ENCODE peak calls at places on chromosomes 2 and 18, in eight cellular contexts. U, B, M, Z, G, I, K and Y are unnamed samples.

GRCh38 chr2:44126106-44126797 is 42.4 kb upstream of the PPM1B start:
- DNase-seq in B (no peak), I (no peak), M (peak), Z (no peak), G (no peak), K (peak), U (no peak), Y (peak)

GRCh38 chr2:152826880-152827279 is 108.5 kb downstream of the ARL6IP6 start:
- DNase-seq in U (peak), Z (no peak), M (peak), G (peak), B (no peak), I (peak), K (peak), Y (peak)

GRCh38 chr2:19711470-19712372 is 190.1 kb downstream of the TTC32 start:
- DNase-seq in K (peak), G (peak), B (peak), I (peak), U (no peak), Z (no peak), M (peak), Y (peak)

GRCh38 chr18:21740474-21740723 is 193 bp upstream of the MIB1 start:
- DNase-seq in I (peak), U (peak), Z (peak), G (peak), K (peak), M (peak), B (peak), Y (peak)

GRCh38 chr18:1840878-1841277 is 730.4 kb downstream of the METTL4 start:
- DNase-seq in B (no peak), K (no peak), G (no peak), M (no peak), Z (no peak), I (no peak), U (no peak), Y (no peak)

GRCh38 chr18:49618741-49619392 is 57.0 kb downstream of the LIPG start:
- DNase-seq in B (peak), M (no peak), U (no peak), I (no peak), K (no peak), G (no peak), Z (no peak), Y (no peak)

GRCh38 chr2:5946210-5947118 is 254.3 kb downstream of the SOX11 start:
- DNase-seq in G (no peak), U (no peak), I (no peak), B (no peak), Z (no peak), K (no peak), M (no peak), Y (no peak)

GRCh38 chr2:216477283-216478035 is 21.2 kb upstream of the RPL37A start:
- DNase-seq in G (peak), M (no peak), K (no peak), B (no peak), Z (no peak), U (no peak), I (no peak), Y (no peak)

GRCh38 chr2:217939629-217940245 is 63.1 kb downstream of the TNS1 start:
- DNase-seq in U (peak), K (no peak), Z (no peak), B (no peak), G (no peak), I (no peak), M (no peak), Y (no peak)

GRCh38 chr2:187994464-187995331 is 297.0 kb upstream of the GULP1 start:
- DNase-seq in K (no peak), I (peak), M (no peak), Z (no peak), G (peak), B (no peak), U (peak), Y (no peak)

GRCh38 chr2:175309799-175310198 is 128.3 kb upstream of the ATP5MC3 start:
- DNase-seq in Z (no peak), G (peak), M (peak), I (peak), B (peak), K (peak), U (no peak), Y (peak)

GRCh38 chr2:112788653-112789052 is 4.4 kb upstream of the IL1A start:
- DNase-seq in Z (no peak), B (no peak), I (no peak), M (no peak), U (no peak), G (no peak), K (no peak), Y (no peak)

GRCh38 chr2:27888790-27889189 is 1.4 kb downstream of the RBKS start:
- DNase-seq in B (no peak), Z (no peak), K (no peak), G (peak), I (peak), M (no peak), U (no peak), Y (peak)

GRCh38 chr18:48924621-48925601 is 25.9 kb downstream of the SMAD7 start:
- DNase-seq in K (no peak), M (no peak), I (no peak), G (peak), U (no peak), B (no peak), Z (no peak), Y (peak)

GRCh38 chr2:43839776-43840564 is 1.2 kb downstream of the ABCG8 start:
- DNase-seq in M (no peak), Z (no peak), K (no peak), I (no peak), G (no peak), U (no peak), B (no peak), Y (no peak)

GRCh38 chr2:85794491-85795121 is 40.8 kb downstream of the ATOH8 start:
- DNase-seq in G (no peak), U (no peak), I (no peak), B (peak), K (no peak), Z (no peak), M (no peak), Y (no peak)

GRCh38 chr2:192228685-192229084 is 34.0 kb upstream of the TMEFF2 start:
- DNase-seq in G (peak), Z (no peak), M (no peak), B (no peak), K (no peak), U (no peak), I (no peak), Y (no peak)

GRCh38 chr18:4260107-4260506 is 195.0 kb downstream of the DLGAP1 start:
- DNase-seq in Z (no peak), B (no peak), G (no peak), U (no peak), I (no peak), M (no peak), K (no peak), Y (no peak)

GRCh38 chr2:174052639-174052976 is 87.4 kb upstream of the SP3 start:
- DNase-seq in B (no peak), I (no peak), U (no peak), M (no peak), G (no peak), Z (no peak), K (no peak), Y (no peak)

GRCh38 chr2:105760191-105760590 is 15.5 kb downstream of the NCK2 start:
- DNase-seq in U (no peak), G (no peak), Z (no peak), K (no peak), I (no peak), M (no peak), B (no peak), Y (no peak)

GRCh38 chr2:317501-318424 is 29.9 kb upstream of the ALKAL2 start:
- DNase-seq in U (no peak), K (no peak), M (peak), I (peak), Z (no peak), G (peak), B (no peak), Y (peak)

GRCh38 chr2:73333564-73333963 is 40.2 kb upstream of the EGR4 start:
- DNase-seq in Z (no peak), K (no peak), I (no peak), U (no peak), G (no peak), B (no peak), M (no peak), Y (no peak)

GRCh38 chr18:52409732-52410131 is 69.7 kb downstream of the DCC start:
- DNase-seq in Z (no peak), K (peak), U (no peak), B (peak), I (no peak), M (peak), G (no peak), Y (no peak)

GRCh38 chr2:237315170-237315880 is 98.6 kb downstream of the COL6A3 start:
- DNase-seq in G (peak), Z (no peak), K (no peak), M (no peak), B (peak), I (peak), U (peak), Y (peak)

GRCh38 chr2:131046580-131047274 is 46.5 kb downstream of the FAM168B start:
- DNase-seq in Z (no peak), I (peak), B (no peak), M (no peak), K (no peak), U (no peak), G (no peak), Y (no peak)

GRCh38 chr2:240232961-240233890 is 92.8 kb upstream of the OTOS start:
- DNase-seq in M (peak), G (peak), Z (peak), K (peak), I (peak), B (peak), U (peak), Y (peak)

GRCh38 chr2:160306985-160307384 is 106.9 kb upstream of the ITGB6 start:
- DNase-seq in Z (no peak), M (no peak), K (no peak), I (peak), G (peak), B (no peak), U (no peak), Y (peak)

GRCh38 chr2:44801676-44802408 is 139.7 kb upstream of the SIX3 start:
- DNase-seq in Z (no peak), M (no peak), K (no peak), B (no peak), U (no peak), I (peak), G (peak), Y (no peak)

GRCh38 chr2:20264629-20265028 is 39.7 kb upstream of the SDC1 start:
- DNase-seq in G (no peak), K (no peak), B (no peak), U (no peak), M (no peak), Z (no peak), I (no peak), Y (no peak)

GRCh38 chr2:235263205-235264120 is 230.4 kb upstream of the AGAP1 start:
- DNase-seq in Z (no peak), B (peak), G (peak), U (peak), M (peak), I (peak), K (peak), Y (peak)

GRCh38 chr2:56474412-56475158 is 290.8 kb downstream of the CCDC85A start:
- DNase-seq in M (no peak), I (peak), G (peak), B (no peak), Z (no peak), K (peak), U (no peak), Y (peak)

GRCh38 chr2:11094021-11094810 is 61.1 kb upstream of the SLC66A3 start:
- DNase-seq in Z (no peak), B (no peak), I (no peak), M (no peak), U (no peak), K (no peak), G (no peak), Y (no peak)

GRCh38 chr2:187546762-187547333 is 7.4 kb downstream of the TFPI start:
- DNase-seq in M (peak), B (no peak), U (no peak), I (no peak), G (peak), K (no peak), Z (no peak), Y (no peak)

GRCh38 chr18:48928787-48929186 is 22.0 kb downstream of the SMAD7 start:
- DNase-seq in U (no peak), G (peak), M (no peak), I (no peak), B (peak), Z (peak), K (no peak), Y (peak)

GRCh38 chr2:157443795-157444642 is at the start of gene CYTIP:
- DNase-seq in M (no peak), U (peak), B (peak), G (no peak), I (no peak), K (no peak), Z (peak), Y (no peak)
- H3K4me3 ChIP-seq in M (no peak), U (peak), B (peak), G (no peak), I (no peak), K (no peak), Z (peak), Y (no peak)

GRCh38 chr2:200809506-200810251 is 2.0 kb upstream of the BZW1 start:
- DNase-seq in Z (no peak), G (peak), K (no peak), M (no peak), B (no peak), U (no peak), I (peak), Y (peak)
- H3K4me3 ChIP-seq in Z (no peak), G (peak), K (no peak), M (peak), B (no peak), U (no peak), I (peak), Y (no peak)

GRCh38 chr18:73691118-73691517 is 456.5 kb downstream of the FBXO15 start:
- DNase-seq in M (peak), K (peak), I (peak), B (no peak), Z (no peak), G (peak), U (no peak), Y (peak)

GRCh38 chr18:73690222-73690621 is 457.4 kb downstream of the FBXO15 start:
- DNase-seq in U (no peak), K (no peak), M (no peak), Z (no peak), G (peak), I (no peak), B (no peak), Y (no peak)

GRCh38 chr18:73688851-73689659 is 458.6 kb downstream of the FBXO15 start:
- DNase-seq in K (no peak), I (peak), Z (no peak), M (peak), B (no peak), G (peak), U (no peak), Y (peak)

GRCh38 chr18:73691624-73692023 is 456.0 kb downstream of the FBXO15 start:
- DNase-seq in B (no peak), U (no peak), K (no peak), M (no peak), Z (no peak), I (no peak), G (no peak), Y (no peak)

GRCh38 chr18:73688161-73688560 is 459.5 kb downstream of the FBXO15 start:
- DNase-seq in U (no peak), M (no peak), I (no peak), Z (no peak), G (no peak), K (no peak), B (no peak), Y (no peak)
- H3K4me3 ChIP-seq in U (no peak), M (no peak), I (no peak), Z (no peak), G (no peak), K (no peak), B (no peak), Y (no peak)

GRCh38 chr2:38700881-38701458 is 35.1 kb downstream of the GALM start:
- DNase-seq in I (no peak), Z (no peak), K (no peak), G (no peak), M (peak), B (no peak), U (no peak), Y (peak)
- H3K4me3 ChIP-seq in I (no peak), Z (no peak), K (no peak), G (no peak), M (no peak), B (no peak), U (no peak), Y (no peak)

GRCh38 chr18:25348361-25349130 is 3.4 kb downstream of the ZNF521 start:
- DNase-seq in G (no peak), I (no peak), M (no peak), K (no peak), B (no peak), Z (no peak), U (no peak), Y (peak)
- H3K4me3 ChIP-seq in G (peak), I (peak), M (no peak), K (no peak), B (peak), Z (no peak), U (peak), Y (peak)

DNA sequence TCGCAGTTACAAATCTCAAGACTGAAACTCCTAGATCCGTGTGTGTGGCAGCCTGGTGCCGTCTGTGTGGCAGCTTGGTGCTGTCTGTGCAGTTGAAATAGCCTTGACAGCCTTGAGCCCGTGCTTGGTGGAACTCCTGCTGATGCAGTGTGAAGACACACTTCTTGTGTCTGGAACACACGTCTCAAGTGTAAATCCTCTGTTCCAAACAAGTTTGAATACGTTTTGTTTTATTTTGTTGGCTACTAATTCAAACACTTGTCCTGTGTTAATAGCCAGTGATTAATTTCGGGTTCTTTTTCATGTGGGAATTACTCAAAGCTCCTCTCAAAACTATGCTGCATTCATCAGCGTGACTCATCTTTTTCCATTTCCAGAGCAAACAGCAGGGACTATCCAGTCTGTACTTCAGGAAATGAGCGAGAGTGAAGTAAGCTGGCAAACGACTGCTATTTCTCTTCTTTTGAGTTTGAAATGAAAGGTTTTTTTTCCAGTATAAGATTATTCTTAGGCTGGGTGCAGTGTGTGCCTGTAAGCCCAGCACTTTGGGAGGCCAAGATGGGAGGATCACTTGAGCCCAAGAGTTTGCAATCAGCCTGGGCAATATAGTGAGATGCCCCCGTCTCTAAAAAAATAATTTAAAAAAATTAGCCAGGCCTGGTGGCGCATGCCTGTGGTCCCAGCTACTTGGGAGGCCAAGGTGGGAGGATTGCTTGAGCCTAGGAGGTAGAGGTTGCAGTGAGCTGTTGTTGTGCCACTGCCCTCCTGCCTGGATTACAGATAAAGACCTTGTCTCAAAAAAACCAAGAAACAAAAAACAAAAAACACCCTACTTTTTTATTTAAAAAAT is 152.9 kb downstream of the SPP2 start:
- DNase-seq in U (peak), G (peak), B (no peak), I (peak), Z (no peak), M (peak), K (peak), Y (peak)
- H3K4me3 ChIP-seq in U (no peak), G (peak), B (no peak), I (no peak), Z (no peak), M (peak), K (peak), Y (no peak)

GRCh38 chr2:189579585-189579984 is 1.0 kb downstream of the SLC40A1 start:
- DNase-seq in I (peak), K (no peak), B (no peak), M (no peak), Z (no peak), U (no peak), G (peak), Y (peak)
- H3K4me3 ChIP-seq in I (no peak), K (peak), B (peak), M (no peak), Z (peak), U (peak), G (no peak), Y (peak)

GRCh38 chr2:98503481-98504096 is 58.9 kb downstream of the INPP4A start:
- DNase-seq in I (peak), U (peak), G (peak), B (no peak), Z (no peak), M (no peak), K (no peak), Y (no peak)
- H3K4me3 ChIP-seq in I (no peak), U (no peak), G (no peak), B (no peak), Z (no peak), M (no peak), K (no peak), Y (no peak)